ENCODE peak calls at places on chromosome 13, in nine cellular contexts. I is heart left ventricle, R is lower leg skin, Z is uterus, F is Peyer's patch, T is ovary, S is right lobe of liver, W is HepG2, N is transverse colon. A is an unnamed sample.

GRCh38 chr13:110298566-110299321 is 8.2 kb downstream of the COL4A1 start:
- DNase-seq in I (peak; percentile 61), R (peak; percentile 87), Z (peak; percentile 37), F (peak; percentile 44), T (peak; percentile 65), S (no peak), W (no peak), N (no peak), A (no peak)

GRCh38 chr13:39942177-39942900 is 286.9 kb downstream of the COG6 start:
- DNase-seq in I (no peak), R (no peak), Z (no peak), F (no peak), T (no peak), S (no peak), W (no peak), N (no peak), A (no peak)

GRCh38 chr13:101919541-101920306 is 467.2 kb downstream of the ITGBL1 start:
- DNase-seq in I (peak; percentile 11), R (no peak), Z (no peak), F (no peak), T (no peak), S (no peak), W (no peak), N (no peak), A (no peak)

GRCh38 chr13:34044660-34045080 is 226.7 kb downstream of the RFC3 start:
- DNase-seq in I (no peak), R (no peak), Z (no peak), F (no peak), T (no peak), S (no peak), W (no peak), N (no peak), A (peak; percentile 34)

GRCh38 chr13:73938375-73939070 is 195.7 kb downstream of the KLF12 start:
- DNase-seq in I (no peak), R (no peak), Z (no peak), F (no peak), T (no peak), S (no peak), W (no peak), N (no peak), A (no peak)

GRCh38 chr13:101289764-101290163 is 126.5 kb downstream of the NALCN start:
- DNase-seq in I (no peak), R (no peak), Z (no peak), F (no peak), T (no peak), S (no peak), W (no peak), N (no peak), A (no peak)

GRCh38 chr13:77874406-77874805 is 44.2 kb downstream of the EDNRB start:
- DNase-seq in I (no peak), R (no peak), Z (no peak), F (no peak), T (no peak), S (no peak), W (no peak), N (no peak), A (no peak)

GRCh38 chr13:28059214-28059613 is 41.2 kb downstream of the FLT3 start:
- DNase-seq in I (no peak), R (no peak), Z (no peak), F (peak; percentile 65), T (no peak), S (peak; percentile 62), W (peak; percentile 48), N (peak; percentile 51), A (no peak)

GRCh38 chr13:48333976-48334375 is 30.4 kb downstream of the RB1 start:
- DNase-seq in I (no peak), R (no peak), Z (no peak), F (no peak), T (no peak), S (no peak), W (no peak), N (no peak), A (peak; percentile 45)

GRCh38 chr13:39876258-39876657 is 220.8 kb downstream of the COG6 start:
- DNase-seq in I (no peak), R (no peak), Z (no peak), F (no peak), T (no peak), S (no peak), W (no peak), N (no peak), A (no peak)

GRCh38 chr13:38804061-38804460 is 117.2 kb downstream of the FREM2 start:
- DNase-seq in I (no peak), R (no peak), Z (no peak), F (no peak), T (no peak), S (no peak), W (no peak), N (no peak), A (no peak)

GRCh38 chr13:39879286-39880035 is 224.0 kb downstream of the COG6 start:
- DNase-seq in I (no peak), R (no peak), Z (no peak), F (no peak), T (no peak), S (no peak), W (no peak), N (no peak), A (no peak)

GRCh38 chr13:40368123-40368891 is 298.1 kb downstream of the FOXO1 start:
- DNase-seq in I (no peak), R (no peak), Z (no peak), F (no peak), T (no peak), S (no peak), W (no peak), N (no peak), A (no peak)

GRCh38 chr13:112711528-112712265 is 21.9 kb downstream of the ATP11A start:
- DNase-seq in I (peak; percentile 85), R (peak; percentile 95), Z (peak; percentile 93), F (peak; percentile 92), T (peak; percentile 92), S (peak; percentile 73), W (peak; percentile 76), N (peak; percentile 78), A (no peak)

GRCh38 chr13:109989155-109989554 is 202.8 kb upstream of the IRS2 start:
- DNase-seq in I (no peak), R (peak; percentile 40), Z (no peak), F (no peak), T (no peak), S (no peak), W (no peak), N (no peak), A (no peak)

GRCh38 chr13:73210218-73210883 is 151.5 kb downstream of the KLF5 start:
- DNase-seq in I (no peak), R (no peak), Z (no peak), F (no peak), T (no peak), S (no peak), W (peak; percentile 82), N (no peak), A (no peak)

GRCh38 chr13:40189885-40190655 is 476.4 kb downstream of the FOXO1 start:
- DNase-seq in I (no peak), R (no peak), Z (peak; percentile 25), F (no peak), T (no peak), S (no peak), W (no peak), N (no peak), A (no peak)

GRCh38 chr13:35554972-35555623 is 78.6 kb upstream of the MAB21L1 start:
- DNase-seq in I (no peak), R (no peak), Z (no peak), F (no peak), T (no peak), S (no peak), W (no peak), N (no peak), A (no peak)

GRCh38 chr13:76425930-76426329 is 460.3 kb downstream of the KCTD12 start:
- DNase-seq in I (peak; percentile 7), R (no peak), Z (no peak), F (no peak), T (no peak), S (no peak), W (no peak), N (no peak), A (no peak)

GRCh38 chr13:32087955-32088747 is 56.6 kb downstream of the FRY start:
- DNase-seq in I (no peak), R (no peak), Z (no peak), F (no peak), T (no peak), S (no peak), W (peak; percentile 91), N (no peak), A (no peak)

GRCh38 chr13:70310720-70311119 is 202.5 kb upstream of the KLHL1 start:
- DNase-seq in I (no peak), R (no peak), Z (no peak), F (no peak), T (no peak), S (no peak), W (peak; percentile 58), N (peak; percentile 25), A (peak; percentile 40)

GRCh38 chr13:113928701-113929627 is 44.9 kb downstream of the C13orf46 start:
- DNase-seq in I (peak; percentile 88), R (peak; percentile 94), Z (peak; percentile 93), F (peak; percentile 60), T (peak; percentile 82), S (peak; percentile 63), W (no peak), N (peak; percentile 46), A (peak; percentile 32)

GRCh38 chr13:23514076-23514475 is 56.1 kb upstream of the TNFRSF19 start:
- DNase-seq in I (no peak), R (no peak), Z (no peak), F (no peak), T (no peak), S (no peak), W (no peak), N (no peak), A (no peak)
- TF ChIP-seq POLR2A in I (no peak), R (no peak), Z (no peak), F (no peak), T (no peak), S (no peak), W (no peak), N (no peak), A (no peak)

GRCh38 chr13:30355839-30356238 is 48.5 kb upstream of the KATNAL1 start:
- DNase-seq in I (no peak), R (no peak), Z (no peak), F (no peak), T (no peak), S (no peak), W (no peak), N (no peak), A (no peak)
- H3K4me3 ChIP-seq in I (no peak overlapping the region), R (no peak overlapping the region), Z (no peak overlapping the region), F (no peak overlapping the region), T (no peak overlapping the region), S (no peak overlapping the region), W (no peak overlapping the region), N (no peak overlapping the region), A (no peak overlapping the region)

GRCh38 chr13:52012512-52012836 is 276 bp downstream of the ALG11 start:
- DNase-seq in I (no peak), R (no peak), Z (no peak), F (no peak), T (no peak), S (no peak), W (no peak), N (no peak), A (no peak)
- TF ChIP-seq POLR2A in I (no peak), R (no peak), Z (no peak), F (no peak), T (no peak), S (no peak), W (no peak), N (no peak), A (no peak)

DNA sequence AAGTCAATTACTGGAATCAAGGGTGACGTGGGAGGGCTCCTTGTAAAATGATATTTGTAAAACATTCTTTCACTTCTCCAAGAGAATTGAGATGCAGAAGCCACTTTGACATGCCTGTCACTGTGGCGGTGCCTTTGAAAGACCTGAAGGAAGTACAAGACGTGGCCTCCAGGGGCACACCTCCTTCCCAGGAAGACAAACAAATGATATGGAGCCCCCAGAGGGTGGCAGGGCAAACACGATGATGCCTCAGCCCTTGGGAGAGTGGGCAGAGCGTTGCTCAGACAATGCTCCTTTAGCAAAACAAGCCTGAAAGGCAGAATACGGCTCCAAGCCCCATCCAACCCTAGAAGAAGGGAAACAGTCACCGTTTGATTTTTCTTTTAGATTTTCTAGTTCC is 9.3 kb upstream of the ATP12A start:
- DNase-seq in I (no peak), R (no peak), Z (no peak), F (peak; percentile 52), T (no peak), S (peak; percentile 25), W (no peak), N (no peak), A (no peak)
- H3K4me3 ChIP-seq in I (no peak overlapping the region), R (no peak overlapping the region), Z (no peak overlapping the region), F (no peak overlapping the region), T (no peak overlapping the region), S (no peak overlapping the region), W (no peak overlapping the region), N (no peak overlapping the region), A (no peak overlapping the region)